ENCODE peak calls at places on chromosomes 16 and 17, in nine cellular contexts. A is neural progenitor cell; N is stomach; G is HL-60; S is IMR-90; W is PC-9; C is adrenal gland; M is CD8-positive, alpha-beta T cell; B is CD8-positive, alpha-beta memory T cell. J is an unnamed sample.

GRCh38 chr17:61806941-61807340 is 56.4 kb downstream of the BRIP1 start:
- DNase-seq in A (no peak), N (no peak), G (no peak), S (peak; percentile 20), W (no peak), C (no peak), M (no peak), B (no peak), J (no peak)

GRCh38 chr17:29709861-29710849 is 87.4 kb upstream of the CORO6 start:
- DNase-seq in A (no peak), N (no peak), G (peak; percentile 72), S (peak; percentile 52), W (peak; percentile 17), C (no peak), M (no peak), B (no peak), J (no peak)

GRCh38 chr17:5545051-5545987 is 39.0 kb downstream of the NLRP1 start:
- DNase-seq in A (no peak), N (no peak), G (no peak), S (peak; percentile 21), W (no peak), C (no peak), M (no peak), B (no peak), J (no peak)

GRCh38 chr16:73145166-73145565 is 97.2 kb upstream of the ZFHX3 start:
- DNase-seq in A (peak; percentile 13), N (no peak), G (no peak), S (no peak), W (no peak), C (no peak), M (no peak), B (no peak), J (no peak)

GRCh38 chr17:55510986-55511721 is at the start of gene SMIM36:
- DNase-seq in A (no peak), N (no peak), G (no peak), S (no peak), W (no peak), C (no peak), M (no peak), B (no peak), J (no peak)

GRCh38 chr17:67221062-67221998 is 23.7 kb downstream of the HELZ start:
- DNase-seq in A (peak; percentile 39), N (no peak), G (no peak), S (peak; percentile 33), W (no peak), C (peak; percentile 35), M (no peak), B (no peak), J (no peak)

GRCh38 chr16:49439050-49439449 is 65.4 kb downstream of the C16orf78 start:
- DNase-seq in A (peak; percentile 76), N (no peak), G (no peak), S (no peak), W (no peak), C (no peak), M (no peak), B (no peak), J (no peak)

GRCh38 chr16:1713933-1714332 is 7.9 kb downstream of the MAPK8IP3 start:
- DNase-seq in A (no peak), N (no peak), G (no peak), S (no peak), W (no peak), C (no peak), M (no peak), B (no peak), J (peak; percentile 85)

GRCh38 chr16:9039208-9039607 is 52.2 kb upstream of the HAPSTR1 start:
- DNase-seq in A (peak; percentile 23), N (no peak), G (no peak), S (peak; percentile 55), W (no peak), C (no peak), M (no peak), B (no peak), J (no peak)

GRCh38 chr17:45339646-45340605 is 23.1 kb upstream of the MAP3K14 start:
- DNase-seq in A (no peak), N (no peak), G (no peak), S (no peak), W (no peak), C (no peak), M (no peak), B (no peak), J (peak; percentile 17)

GRCh38 chr17:45338023-45338781 is 21.4 kb upstream of the MAP3K14 start:
- DNase-seq in A (no peak), N (no peak), G (no peak), S (no peak), W (no peak), C (no peak), M (no peak), B (no peak), J (no peak)

GRCh38 chr17:45336390-45337182 is 19.8 kb upstream of the MAP3K14 start:
- DNase-seq in A (no peak), N (no peak), G (no peak), S (no peak), W (no peak), C (no peak), M (no peak), B (no peak), J (peak; percentile 29)

GRCh38 chr17:45341389-45342158 is 24.8 kb upstream of the MAP3K14 start:
- DNase-seq in A (peak; percentile 74), N (no peak), G (no peak), S (peak; percentile 85), W (peak; percentile 88), C (peak; percentile 49), M (no peak), B (no peak), J (no peak)

GRCh38 chr17:45338996-45339535 is 22.2 kb upstream of the MAP3K14 start:
- DNase-seq in A (no peak), N (no peak), G (no peak), S (no peak), W (no peak), C (no peak), M (no peak), B (no peak), J (no peak)
- H3K27ac ChIP-seq in A (no peak overlapping the region), N (no peak overlapping the region), G (no peak overlapping the region), S (no peak overlapping the region), W (no peak overlapping the region), C (no peak overlapping the region), M (no peak overlapping the region), B (no peak overlapping the region), J (no peak overlapping the region)

DNA sequence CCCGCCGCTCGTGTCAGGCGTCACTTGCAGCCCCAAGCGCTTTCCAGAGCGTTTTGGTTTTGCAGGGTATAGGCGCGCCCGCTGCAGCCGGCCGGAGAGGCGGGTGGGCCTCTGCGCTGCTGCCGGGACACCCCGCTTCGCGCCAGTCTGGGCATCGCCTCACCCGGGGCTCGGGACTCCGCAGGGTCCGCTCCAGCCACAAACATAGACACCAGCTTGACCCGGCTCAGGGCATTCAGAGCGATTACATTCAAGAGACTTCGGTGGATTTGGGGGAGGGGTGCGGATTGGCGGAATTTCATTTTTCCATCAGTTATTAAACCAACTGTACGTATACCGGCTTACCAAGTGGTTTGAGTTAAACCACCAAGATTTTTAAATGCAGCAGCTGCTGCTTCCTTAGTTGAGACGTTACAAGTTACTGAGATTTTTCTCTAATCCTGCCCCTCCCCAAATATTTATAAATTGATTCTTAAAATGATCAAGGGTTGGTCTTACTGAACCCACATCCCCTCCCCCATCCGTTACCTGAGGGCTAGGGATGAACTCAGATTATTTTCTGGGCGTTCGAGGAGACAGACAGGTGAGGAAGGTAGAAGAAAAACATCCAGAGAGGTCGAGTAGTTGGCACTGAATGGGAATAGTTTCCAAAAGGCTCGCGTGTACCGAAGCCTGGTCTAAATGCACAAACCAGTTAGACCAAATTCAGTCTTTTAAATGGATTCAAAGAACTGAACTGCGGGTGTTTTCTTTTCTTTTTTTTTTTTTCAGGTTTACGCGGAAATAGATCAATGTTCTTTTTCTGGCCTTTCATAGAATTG is 1.5 kb downstream of the CRHR1 start:
- DNase-seq in A (peak; percentile 65), N (no peak), G (no peak), S (no peak), W (no peak), C (no peak), M (no peak), B (no peak), J (no peak)
- H3K4me3 ChIP-seq in A (peak overlapping the region; percentile 80), N (peak overlapping the region; percentile 56), G (no peak overlapping the region), S (no peak overlapping the region), W (no peak overlapping the region), C (no peak overlapping the region), M (peak overlapping the region; percentile 43), B (peak overlapping the region; percentile 43), J (peak overlapping the region; percentile 62)

DNA sequence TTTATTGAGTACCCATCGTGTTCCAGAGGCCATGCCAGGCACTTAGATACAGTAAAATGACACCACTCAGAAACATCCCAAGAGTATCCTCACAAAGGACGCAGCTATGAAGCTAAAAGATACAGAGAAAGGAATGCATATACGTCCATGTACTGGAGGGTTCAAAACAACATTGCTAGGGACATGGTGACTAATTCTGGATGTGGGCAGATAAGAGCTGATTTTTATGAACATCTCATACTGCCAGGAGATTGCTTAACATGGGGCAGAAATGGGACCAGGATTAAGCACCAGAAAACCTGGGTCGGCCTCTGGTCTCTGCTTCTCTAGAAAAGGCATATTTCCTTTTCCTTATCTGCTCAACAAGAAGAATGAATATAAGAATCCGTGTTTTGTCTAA is 15.4 kb upstream of the CCL5 start:
- DNase-seq in A (no peak), N (no peak), G (peak; percentile 57), S (peak; percentile 29), W (no peak), C (no peak), M (no peak), B (no peak), J (no peak)
- H3K27ac ChIP-seq in A (no peak overlapping the region), N (no peak overlapping the region), G (peak overlapping the region; percentile 87), S (no peak overlapping the region), W (no peak overlapping the region), C (no peak overlapping the region), M (no peak overlapping the region), B (peak overlapping the region; percentile 30), J (peak overlapping the region; percentile 48)

GRCh38 chr17:38796451-38796850 is 2.9 kb downstream of the PIP4K2B start:
- DNase-seq in A (no peak), N (no peak), G (no peak), S (no peak), W (no peak), C (no peak), M (no peak), B (no peak), J (no peak)

GRCh38 chr17:38798614-38799500 is 499 bp downstream of the PIP4K2B start:
- DNase-seq in A (peak; percentile 57), N (peak; percentile 44), G (peak; percentile 66), S (peak; percentile 35), W (peak; percentile 11), C (peak; percentile 57), M (peak; percentile 48), B (peak; percentile 70), J (peak; percentile 65)

GRCh38 chr17:38797828-38798227 is 1.5 kb downstream of the PIP4K2B start:
- DNase-seq in A (no peak), N (no peak), G (no peak), S (peak; percentile 18), W (no peak), C (no peak), M (no peak), B (no peak), J (no peak)

GRCh38 chr17:38799501-38800236 is at the start of gene PIP4K2B:
- DNase-seq in A (peak; percentile 98), N (peak; percentile 95), G (peak; percentile 98), S (peak; percentile 98), W (peak; percentile 95), C (peak; percentile 98), M (peak; percentile 75), B (peak; percentile 87), J (peak; percentile 97)

DNA sequence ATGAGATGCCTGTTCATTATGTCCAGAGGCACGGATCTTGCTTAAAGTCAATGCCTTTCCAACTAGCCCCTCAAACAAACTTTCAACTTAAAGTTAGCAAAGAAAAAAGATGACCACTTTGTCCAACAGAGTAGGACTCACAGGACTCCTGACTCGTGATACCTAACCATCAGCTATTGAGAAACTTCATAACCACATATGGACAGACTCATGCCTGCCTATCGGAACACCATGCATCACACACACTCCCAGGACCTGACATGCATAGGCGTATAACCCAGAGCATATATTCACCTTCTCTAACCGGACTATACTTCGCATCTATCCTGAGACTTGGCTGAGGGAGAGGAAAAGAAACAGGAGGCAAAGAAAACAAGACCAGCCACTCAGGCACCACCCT is 2.3 kb downstream of the PIP4K2B start:
- DNase-seq in A (no peak), N (no peak), G (no peak), S (peak; percentile 55), W (no peak), C (no peak), M (no peak), B (no peak), J (no peak)
- H3K4me3 ChIP-seq in A (peak overlapping the region; percentile 87), N (peak overlapping the region; percentile 97), G (no peak overlapping the region), S (no peak overlapping the region), W (no peak overlapping the region), C (no peak overlapping the region), M (no peak overlapping the region), B (no peak overlapping the region), J (no peak overlapping the region)

J was measured in Peyer's patch.